ENCODE peak calls at places on chromosome 7, in six cellular contexts. S is H9, V is neuronal stem cell, D is IMR-90, Y is H1, T is mesenchymal stem cell. C is an unnamed sample.

GRCh38 chr7:142562688-142563087 is 186.6 kb upstream of the PRSS1 start:
- DNase-seq in T (no peak), S (no peak), V (no peak), D (no peak), Y (no peak), C (no peak)

GRCh38 chr7:209846-210245 is 17.5 kb downstream of the FAM20C start:
- DNase-seq in S (no peak), V (no peak), D (no peak), Y (no peak), T (peak; percentile 61), C (no peak)

GRCh38 chr7:112162161-112163020 is 43.8 kb downstream of the DOCK4 start:
- DNase-seq in T (peak; percentile 78), V (peak; percentile 78), S (peak; percentile 89), D (peak; percentile 58), Y (peak; percentile 73), C (no peak)

GRCh38 chr7:55545496-55545895 is 26.8 kb downstream of the VOPP1 start:
- DNase-seq in S (no peak), Y (no peak), V (no peak), D (peak; percentile 82), T (peak; percentile 61), C (peak; percentile 66)

GRCh38 chr7:44639701-44640321 is 33.4 kb downstream of the OGDH start:
- DNase-seq in S (peak; percentile 48), V (peak; percentile 4), T (peak; percentile 91), Y (no peak), D (peak; percentile 91), C (peak; percentile 90)

GRCh38 chr7:16801111-16801542 is 3.7 kb downstream of the AGR2 start:
- DNase-seq in T (peak; percentile 71), Y (no peak), S (no peak), V (peak; percentile 21), D (peak; percentile 83), C (peak; percentile 76)

GRCh38 chr7:134613623-134614347 is 32.9 kb upstream of the BPGM start:
- DNase-seq in S (no peak), Y (no peak), T (peak; percentile 73), D (peak; percentile 99), V (no peak), C (no peak)

GRCh38 chr7:66050990-66051424 is 24.6 kb upstream of the ASL start:
- DNase-seq in D (peak; percentile 94), V (no peak), S (no peak), Y (no peak), T (peak; percentile 95), C (no peak)

GRCh38 chr7:146781352-146782116 is 664.9 kb downstream of the CNTNAP2 start:
- DNase-seq in S (peak; percentile 40), Y (no peak), T (no peak), V (no peak), D (no peak), C (no peak)

GRCh38 chr7:140403878-140404564 is at the start of gene RAB19:
- DNase-seq in V (no peak), Y (peak; percentile 78), T (no peak), D (no peak), S (peak; percentile 91), C (peak; percentile 79)

GRCh38 chr7:144903201-144903600 is 67.3 kb upstream of the TPK1 start:
- DNase-seq in V (no peak), D (no peak), T (no peak), S (no peak), Y (no peak), C (no peak)

GRCh38 chr7:13235961-13236360 is 548.5 kb downstream of the ARL4A start:
- DNase-seq in Y (no peak), T (peak; percentile 4), D (no peak), S (no peak), V (no peak), C (no peak)

GRCh38 chr7:127949670-127950069 is 81.6 kb downstream of the LRRC4 start:
- DNase-seq in V (no peak), Y (no peak), S (no peak), D (no peak), T (no peak), C (no peak)

GRCh38 chr7:90551036-90551435 is 45.1 kb upstream of the CDK14 start:
- DNase-seq in D (peak; percentile 10), S (peak; percentile 42), V (no peak), T (no peak), Y (no peak), C (no peak)

GRCh38 chr7:1144269-1144771 is 15.7 kb downstream of the ZFAND2A start:
- DNase-seq in S (no peak), Y (no peak), T (no peak), D (no peak), V (no peak), C (no peak)

GRCh38 chr7:93719546-93719945 is 145.0 kb upstream of the CALCR start:
- DNase-seq in V (no peak), Y (no peak), T (peak; percentile 94), D (peak; percentile 34), S (no peak), C (peak; percentile 37)

GRCh38 chr7:107075863-107076574 is 31.5 kb downstream of the PRKAR2B start:
- DNase-seq in Y (no peak), T (no peak), V (no peak), S (no peak), D (no peak), C (no peak)

GRCh38 chr7:109179601-109180000 is 609.9 kb downstream of the DNAJB9 start:
- DNase-seq in T (no peak), D (no peak), S (no peak), Y (no peak), V (no peak), C (no peak)

GRCh38 chr7:135414208-135414607 is 95.7 kb downstream of the CNOT4 start:
- DNase-seq in T (no peak), Y (no peak), V (no peak), D (no peak), S (no peak), C (no peak)

GRCh38 chr7:41451826-41452225 is 251.1 kb downstream of the INHBA start:
- DNase-seq in S (no peak), Y (no peak), T (no peak), D (peak; percentile 47), V (no peak), C (peak; percentile 31)

GRCh38 chr7:17770710-17771375 is 169.5 kb downstream of the SNX13 start:
- DNase-seq in V (no peak), Y (no peak), S (no peak), T (no peak), D (no peak), C (peak; percentile 11)

GRCh38 chr7:33667261-33667660 is 238.1 kb upstream of the BMPER start:
- DNase-seq in S (no peak), V (no peak), D (peak; percentile 53), Y (no peak), T (peak; percentile 5), C (no peak)

GRCh38 chr7:34133983-34134782 is 228.8 kb downstream of the BMPER start:
- DNase-seq in T (peak; percentile 87), V (peak; percentile 61), S (peak; percentile 81), D (peak; percentile 84), Y (peak; percentile 89), C (peak; percentile 83)

GRCh38 chr7:11607676-11608075 is 224.3 kb downstream of the THSD7A start:
- DNase-seq in D (no peak), V (no peak), T (no peak), Y (no peak), S (no peak), C (no peak)

GRCh38 chr7:81692146-81692905 is 77.5 kb downstream of the HGF start:
- DNase-seq in T (peak; percentile 80), D (peak; percentile 89), Y (no peak), S (no peak), V (no peak), C (no peak)

DNA sequence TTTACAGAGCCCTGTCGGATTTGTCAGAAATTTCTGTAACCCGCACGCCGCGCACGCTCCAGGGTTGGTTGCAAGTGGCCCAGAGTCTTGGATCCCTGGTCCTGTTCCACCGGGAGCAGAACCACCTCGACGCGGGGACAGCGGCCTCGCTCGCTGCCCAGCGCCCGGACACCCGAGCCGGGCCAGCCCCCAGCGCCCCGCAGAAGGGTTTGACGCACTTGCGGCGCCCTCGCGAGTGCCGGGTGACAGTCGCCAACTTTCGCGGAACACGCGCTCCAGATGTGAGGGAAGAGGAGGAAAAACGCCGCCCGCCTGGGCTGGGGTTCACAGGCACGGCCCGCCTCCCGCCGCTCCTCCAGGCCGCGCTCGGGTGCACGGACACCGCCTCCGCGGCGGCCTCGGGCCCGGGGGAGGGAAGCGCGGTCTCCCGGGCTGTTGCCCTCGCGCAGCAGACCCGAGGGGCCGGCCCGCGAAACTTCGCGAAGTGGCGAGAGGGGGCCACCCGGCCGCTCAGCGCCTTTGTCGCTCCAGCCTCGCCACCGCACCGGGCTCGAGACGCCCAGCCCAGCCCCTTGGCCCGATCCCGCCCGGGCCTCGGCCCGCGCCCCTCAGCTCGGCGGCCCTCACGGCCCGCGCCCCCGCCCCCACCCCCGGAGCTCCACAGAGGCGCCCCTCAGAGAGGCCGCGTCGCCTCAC is 514 bp downstream of the RNF216 start:
- DNase-seq in Y (peak; percentile 65), T (peak; percentile 62), S (peak; percentile 37), D (no peak), V (peak; percentile 5), C (peak; percentile 52)
- H3K23ac ChIP-seq in Y (no peak overlapping the region), T (peak overlapping the region; percentile 96), S (no peak overlapping the region), D (peak overlapping the region; percentile 94), V (peak overlapping the region; percentile 90), C (no peak overlapping the region)

DNA sequence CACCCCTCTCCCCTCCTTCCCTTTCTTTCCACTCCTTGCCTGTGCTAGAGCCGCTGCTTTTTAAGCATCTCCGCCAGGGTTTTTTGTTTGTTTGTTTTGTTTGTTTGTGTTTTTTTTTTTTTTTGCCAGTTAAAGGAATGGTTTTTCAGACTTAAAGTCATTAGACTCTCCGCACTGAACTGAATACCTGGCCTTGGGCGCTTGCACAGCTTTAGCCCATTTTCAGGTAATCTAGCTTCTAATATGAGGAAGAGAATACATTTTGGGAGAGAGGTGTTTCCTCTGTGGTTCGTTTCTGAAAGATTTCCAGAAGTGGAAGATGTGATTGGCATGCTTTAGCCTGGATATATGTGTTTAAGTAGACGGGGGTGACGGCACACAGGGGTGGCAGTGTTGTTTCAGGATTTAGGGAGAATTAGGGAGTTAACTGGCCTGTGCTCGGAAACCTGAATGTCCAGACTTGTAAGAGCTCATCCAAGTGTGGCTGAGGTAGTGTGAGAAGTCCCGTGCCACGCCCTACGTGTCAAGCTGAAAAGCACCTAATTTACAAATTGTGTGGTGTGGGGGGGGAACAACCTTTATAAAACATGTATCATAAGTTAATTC is 933 bp downstream of the RALA start:
- DNase-seq in V (peak; percentile 1), D (no peak), T (peak; percentile 44), Y (no peak), S (no peak), C (no peak)
- H3K18ac ChIP-seq in V (peak overlapping the region; percentile 95), D (peak overlapping the region; percentile 19), T (peak overlapping the region; percentile 86), Y (no peak overlapping the region), S (no peak overlapping the region), C (peak overlapping the region; percentile 96)

GRCh38 chr7:21819048-21819447 is 126.7 kb downstream of the CDCA7L start:
- DNase-seq in V (no peak), Y (no peak), S (no peak), D (no peak), T (no peak), C (no peak)
- H3K14ac ChIP-seq in V (no peak overlapping the region), Y (no peak overlapping the region), S (no peak overlapping the region), D (no peak overlapping the region), T (no peak overlapping the region), C (no peak overlapping the region)

DNA sequence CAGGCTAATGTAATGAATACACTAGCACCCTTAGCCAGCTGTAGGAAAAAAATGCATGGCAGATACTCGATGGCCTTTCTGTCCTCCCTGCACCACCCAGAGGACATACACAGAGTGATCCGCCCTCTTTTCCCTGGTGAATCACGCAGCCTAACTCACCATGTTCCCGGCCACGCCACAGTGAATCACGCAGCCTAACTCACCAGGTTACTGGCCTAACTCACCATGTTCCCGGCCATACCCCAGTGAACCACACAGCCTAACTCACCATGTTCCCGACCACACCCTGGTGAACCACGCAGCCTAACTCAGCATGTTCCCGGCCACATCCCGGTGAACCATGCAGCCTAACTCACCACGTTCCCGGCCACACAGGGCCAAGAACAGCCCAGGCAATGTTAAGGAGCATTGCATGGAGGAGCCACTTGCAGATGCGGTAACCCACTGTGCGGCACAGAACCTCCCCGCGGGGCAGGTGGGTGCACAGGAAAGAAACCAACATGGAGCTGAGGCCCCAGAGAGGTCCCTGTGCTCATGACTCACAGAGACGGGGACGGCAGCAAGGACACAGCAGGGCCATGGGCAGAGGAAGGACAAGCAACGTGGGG is 508.5 kb downstream of the DNAJB6 start:
- DNase-seq in V (no peak), Y (no peak), D (no peak), T (no peak), S (no peak), C (no peak)
- H3K23ac ChIP-seq in V (peak overlapping the region; percentile 92), Y (no peak overlapping the region), D (no peak overlapping the region), T (no peak overlapping the region), S (no peak overlapping the region), C (no peak overlapping the region)